ENCODE peak calls at places on chromosome 19, in six cellular contexts. One of them, this sample, is unnamed.

GRCh38 chr19:29837448-29837961 is 25.7 kb downstream of the CCNE1 start:
- DNase-seq in IMR-90: no peak
- DNase-seq in neuronal stem cell: no peak
- DNase-seq in H1: no peak
- DNase-seq in mesendoderm: no peak
- DNase-seq in mesenchymal stem cell: no peak
- DNase-seq in this sample: no peak

GRCh38 chr19:50513746-50514345 is at the start of gene ASPDH:
- DNase-seq in IMR-90: no peak
- DNase-seq in neuronal stem cell: no peak
- DNase-seq in H1: no peak
- DNase-seq in mesendoderm: no peak
- DNase-seq in mesenchymal stem cell: no peak
- DNase-seq in this sample: no peak

GRCh38 chr19:48480151-48480475 is 10.9 kb downstream of the CYTH2 start:
- DNase-seq in IMR-90: no peak
- DNase-seq in neuronal stem cell: no peak
- DNase-seq in H1: no peak
- DNase-seq in mesendoderm: no peak
- DNase-seq in mesenchymal stem cell: no peak
- DNase-seq in this sample: peak

GRCh38 chr19:30063184-30064020 is 121.4 kb downstream of the URI1 start:
- DNase-seq in IMR-90: no peak
- DNase-seq in neuronal stem cell: no peak
- DNase-seq in H1: no peak
- DNase-seq in mesendoderm: no peak
- DNase-seq in mesenchymal stem cell: no peak
- DNase-seq in this sample: no peak

GRCh38 chr19:13902993-13903555 is 2.8 kb downstream of the BRME1 start:
- DNase-seq in IMR-90: no peak
- DNase-seq in neuronal stem cell: no peak
- DNase-seq in H1: peak
- DNase-seq in mesendoderm: peak
- DNase-seq in mesenchymal stem cell: peak
- DNase-seq in this sample: peak

GRCh38 chr19:12800873-12801465 is 631 bp downstream of the PRDX2 start:
- DNase-seq in IMR-90: no peak
- DNase-seq in neuronal stem cell: no peak
- DNase-seq in H1: no peak
- DNase-seq in mesendoderm: no peak
- DNase-seq in mesenchymal stem cell: peak
- DNase-seq in this sample: peak

GRCh38 chr19:44451687-44452086 is 3.4 kb upstream of the ZNF229 start:
- DNase-seq in IMR-90: no peak
- DNase-seq in neuronal stem cell: no peak
- DNase-seq in H1: no peak
- DNase-seq in mesendoderm: no peak
- DNase-seq in mesenchymal stem cell: no peak
- DNase-seq in this sample: no peak

GRCh38 chr19:44998025-44998424 is 3.2 kb upstream of the RELB start:
- DNase-seq in IMR-90: no peak
- DNase-seq in neuronal stem cell: no peak
- DNase-seq in H1: no peak
- DNase-seq in mesendoderm: no peak
- DNase-seq in mesenchymal stem cell: no peak
- DNase-seq in this sample: no peak

GRCh38 chr19:9914315-9915207 is 21.8 kb downstream of the OLFM2 start:
- DNase-seq in IMR-90: peak
- DNase-seq in neuronal stem cell: peak
- DNase-seq in H1: peak
- DNase-seq in mesendoderm: peak
- DNase-seq in mesenchymal stem cell: peak
- DNase-seq in this sample: peak

GRCh38 chr19:48613024-48613851 is 1.6 kb downstream of the FAM83E start:
- DNase-seq in IMR-90: no peak
- DNase-seq in neuronal stem cell: no peak
- DNase-seq in H1: no peak
- DNase-seq in mesendoderm: no peak
- DNase-seq in mesenchymal stem cell: no peak
- DNase-seq in this sample: no peak

GRCh38 chr19:50432658-50433057 is at the start of gene MYBPC2:
- DNase-seq in IMR-90: no peak
- DNase-seq in neuronal stem cell: no peak
- DNase-seq in H1: no peak
- DNase-seq in mesendoderm: no peak
- DNase-seq in mesenchymal stem cell: no peak
- DNase-seq in this sample: peak

GRCh38 chr19:18229915-18230314 is 3.7 kb upstream of the PDE4C start:
- DNase-seq in IMR-90: no peak
- DNase-seq in neuronal stem cell: no peak
- DNase-seq in H1: no peak
- DNase-seq in mesendoderm: no peak
- DNase-seq in mesenchymal stem cell: no peak
- DNase-seq in this sample: no peak

GRCh38 chr19:18418725-18419194 is 438 bp upstream of the SSBP4 start:
- DNase-seq in IMR-90: no peak
- DNase-seq in neuronal stem cell: no peak
- DNase-seq in H1: no peak
- DNase-seq in mesendoderm: no peak
- DNase-seq in mesenchymal stem cell: peak
- DNase-seq in this sample: peak

GRCh38 chr19:14561249-14561648 is 10.6 kb downstream of the NDUFB7 start:
- DNase-seq in IMR-90: no peak
- DNase-seq in neuronal stem cell: no peak
- DNase-seq in H1: no peak
- DNase-seq in mesendoderm: no peak
- DNase-seq in mesenchymal stem cell: no peak
- DNase-seq in this sample: no peak

GRCh38 chr19:43618921-43619261 is 538 bp downstream of the ZNF428 start:
- DNase-seq in IMR-90: peak
- DNase-seq in neuronal stem cell: no peak
- DNase-seq in H1: no peak
- DNase-seq in mesendoderm: no peak
- DNase-seq in mesenchymal stem cell: no peak
- DNase-seq in this sample: no peak

GRCh38 chr19:16076958-16077611 is 790 bp downstream of the TPM4 start:
- DNase-seq in IMR-90: no peak
- DNase-seq in neuronal stem cell: no peak
- DNase-seq in H1: peak
- DNase-seq in mesendoderm: peak
- DNase-seq in mesenchymal stem cell: no peak
- DNase-seq in this sample: no peak

GRCh38 chr19:16078759-16079707 is 2.7 kb downstream of the TPM4 start:
- DNase-seq in IMR-90: peak
- DNase-seq in neuronal stem cell: no peak
- DNase-seq in H1: no peak
- DNase-seq in mesendoderm: peak
- DNase-seq in mesenchymal stem cell: peak
- DNase-seq in this sample: peak

GRCh38 chr19:16075430-16076153 is 703 bp upstream of the TPM4 start:
- DNase-seq in IMR-90: no peak
- DNase-seq in neuronal stem cell: no peak
- DNase-seq in H1: no peak
- DNase-seq in mesendoderm: peak
- DNase-seq in mesenchymal stem cell: no peak
- DNase-seq in this sample: peak

GRCh38 chr19:16076154-16076957 is at the start of gene TPM4:
- DNase-seq in IMR-90: peak
- DNase-seq in neuronal stem cell: peak
- DNase-seq in H1: peak
- DNase-seq in mesendoderm: peak
- DNase-seq in mesenchymal stem cell: peak
- DNase-seq in this sample: peak

GRCh38 chr19:16078311-16078758 is 2.0 kb downstream of the TPM4 start:
- DNase-seq in IMR-90: peak
- DNase-seq in neuronal stem cell: peak
- DNase-seq in H1: no peak
- DNase-seq in mesendoderm: peak
- DNase-seq in mesenchymal stem cell: no peak
- DNase-seq in this sample: peak
- H3K18ac ChIP-seq in IMR-90: peak
- H3K18ac ChIP-seq in neuronal stem cell: peak
- H3K18ac ChIP-seq in H1: no peak
- H3K18ac ChIP-seq in mesendoderm: peak
- H3K18ac ChIP-seq in mesenchymal stem cell: peak
- H3K18ac ChIP-seq in this sample: peak

DNA sequence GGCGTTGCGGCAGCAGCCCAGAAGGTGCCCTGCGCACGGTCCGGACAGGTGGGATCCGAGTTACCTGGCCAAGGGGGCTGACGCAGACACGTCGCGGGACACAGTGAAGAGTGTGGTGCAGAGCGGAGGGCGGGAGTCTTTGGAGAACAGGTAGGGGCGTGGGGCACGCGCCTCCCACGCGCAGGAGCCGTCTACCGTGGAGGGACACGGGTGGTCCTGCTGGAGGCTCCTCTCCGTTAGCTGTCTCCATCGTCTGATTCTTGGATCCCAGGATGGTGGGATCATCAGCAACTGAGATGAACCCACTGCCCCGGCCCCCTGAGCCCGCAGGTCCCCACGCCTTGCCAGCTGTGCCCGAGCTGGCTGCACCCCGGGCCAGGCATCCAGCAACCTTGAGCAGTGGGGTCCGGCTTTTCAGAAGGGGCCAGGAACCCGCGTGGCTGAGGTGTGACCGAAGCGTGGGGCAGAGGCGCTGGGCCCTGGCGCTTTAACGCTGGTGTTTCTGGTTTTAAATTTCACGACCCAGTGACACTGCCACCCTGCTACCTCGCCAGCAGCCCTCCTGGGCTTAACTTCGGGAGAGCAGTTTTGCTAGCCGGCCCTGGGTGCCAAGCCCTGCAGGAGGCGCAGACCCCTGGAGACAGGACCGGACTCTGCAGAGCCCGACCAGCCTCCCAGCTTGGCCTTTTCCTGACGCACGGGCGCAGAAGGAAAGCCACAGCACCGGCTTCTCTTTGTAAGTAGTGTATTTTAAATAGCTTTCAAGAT is 7.3 kb downstream of the FGF22 start:
- DNase-seq in IMR-90: no peak
- DNase-seq in neuronal stem cell: no peak
- DNase-seq in H1: no peak
- DNase-seq in mesendoderm: no peak
- DNase-seq in mesenchymal stem cell: no peak
- DNase-seq in this sample: no peak
- H3K27ac ChIP-seq in IMR-90: no peak
- H3K27ac ChIP-seq in neuronal stem cell: no peak
- H3K27ac ChIP-seq in H1: no peak
- H3K27ac ChIP-seq in mesendoderm: no peak
- H3K27ac ChIP-seq in mesenchymal stem cell: no peak
- H3K27ac ChIP-seq in this sample: no peak

DNA sequence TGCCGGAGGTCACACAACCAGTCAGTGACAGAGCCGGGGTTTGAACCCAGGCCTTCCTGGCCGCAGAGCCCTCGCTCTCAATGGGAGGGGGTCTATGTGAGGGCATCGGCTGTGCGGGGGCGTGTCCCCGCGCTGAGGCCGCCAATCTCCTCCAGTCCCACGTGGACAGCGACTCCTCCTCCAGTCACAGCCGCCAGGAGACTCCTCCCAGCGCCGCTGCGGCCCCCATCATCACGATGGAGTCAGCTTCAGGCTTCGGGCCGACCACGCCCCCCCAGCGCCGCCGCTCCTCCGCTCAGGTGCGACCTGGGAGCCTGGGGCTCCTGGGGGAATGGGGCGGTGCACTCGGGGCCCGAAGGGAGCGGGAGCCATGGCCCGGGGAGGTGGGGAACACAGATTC is 6.0 kb downstream of the SPRED3 start:
- DNase-seq in IMR-90: no peak
- DNase-seq in neuronal stem cell: no peak
- DNase-seq in H1: peak
- DNase-seq in mesendoderm: peak
- DNase-seq in mesenchymal stem cell: no peak
- DNase-seq in this sample: no peak
- H3K4me3 ChIP-seq in IMR-90: no peak
- H3K4me3 ChIP-seq in neuronal stem cell: no peak
- H3K4me3 ChIP-seq in H1: peak
- H3K4me3 ChIP-seq in mesendoderm: no peak
- H3K4me3 ChIP-seq in mesenchymal stem cell: peak
- H3K4me3 ChIP-seq in this sample: no peak

DNA sequence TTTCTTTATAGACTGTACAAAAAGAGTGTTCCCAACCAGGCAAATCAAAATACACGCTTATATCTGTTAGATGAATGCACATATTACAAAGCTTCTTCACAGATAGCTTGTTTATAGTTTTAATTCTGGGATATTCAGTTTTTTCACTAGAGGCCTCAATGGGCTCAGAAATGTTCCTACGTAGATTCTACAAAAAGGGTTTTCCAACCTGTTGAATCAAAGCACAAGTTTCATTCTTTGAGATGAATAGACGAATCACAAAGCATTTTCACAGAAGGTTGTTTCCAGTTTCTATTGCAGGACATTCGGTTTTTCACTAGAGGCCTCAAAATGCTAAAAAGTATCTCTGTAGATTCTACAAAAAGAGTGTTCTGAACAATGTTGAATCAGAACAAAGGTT is 1490.3 kb downstream of the UQCRFS1 start:
- DNase-seq in IMR-90: no peak
- DNase-seq in neuronal stem cell: no peak
- DNase-seq in H1: no peak
- DNase-seq in mesendoderm: no peak
- DNase-seq in mesenchymal stem cell: no peak
- DNase-seq in this sample: no peak
- H3K18ac ChIP-seq in IMR-90: no peak
- H3K18ac ChIP-seq in neuronal stem cell: no peak
- H3K18ac ChIP-seq in H1: no peak
- H3K18ac ChIP-seq in mesendoderm: no peak
- H3K18ac ChIP-seq in mesenchymal stem cell: no peak
- H3K18ac ChIP-seq in this sample: no peak

GRCh38 chr19:5104871-5105351 is 136.0 kb downstream of the KDM4B start:
- DNase-seq in IMR-90: no peak
- DNase-seq in neuronal stem cell: no peak
- DNase-seq in H1: no peak
- DNase-seq in mesendoderm: no peak
- DNase-seq in mesenchymal stem cell: no peak
- DNase-seq in this sample: no peak
- H3K27ac ChIP-seq in IMR-90: no peak
- H3K27ac ChIP-seq in neuronal stem cell: no peak
- H3K27ac ChIP-seq in H1: no peak
- H3K27ac ChIP-seq in mesendoderm: no peak
- H3K27ac ChIP-seq in mesenchymal stem cell: no peak
- H3K27ac ChIP-seq in this sample: no peak

GRCh38 chr19:55637534-55637933 is 3.3 kb upstream of the ZNF580 start:
- DNase-seq in IMR-90: no peak
- DNase-seq in neuronal stem cell: no peak
- DNase-seq in H1: no peak
- DNase-seq in mesendoderm: no peak
- DNase-seq in mesenchymal stem cell: no peak
- DNase-seq in this sample: no peak

GRCh38 chr19:55638864-55639359 is 1.9 kb upstream of the ZNF580 start:
- DNase-seq in IMR-90: peak
- DNase-seq in neuronal stem cell: no peak
- DNase-seq in H1: peak
- DNase-seq in mesendoderm: peak
- DNase-seq in mesenchymal stem cell: peak
- DNase-seq in this sample: no peak

GRCh38 chr19:55635334-55635717 is 5.5 kb upstream of the ZNF580 start:
- DNase-seq in IMR-90: no peak
- DNase-seq in neuronal stem cell: no peak
- DNase-seq in H1: no peak
- DNase-seq in mesendoderm: no peak
- DNase-seq in mesenchymal stem cell: no peak
- DNase-seq in this sample: no peak

GRCh38 chr19:55635856-55636440 is 4.9 kb upstream of the ZNF580 start:
- DNase-seq in IMR-90: no peak
- DNase-seq in neuronal stem cell: no peak
- DNase-seq in H1: no peak
- DNase-seq in mesendoderm: no peak
- DNase-seq in mesenchymal stem cell: no peak
- DNase-seq in this sample: no peak

GRCh38 chr19:55636723-55637122 is 4.1 kb upstream of the ZNF580 start:
- DNase-seq in IMR-90: no peak
- DNase-seq in neuronal stem cell: no peak
- DNase-seq in H1: no peak
- DNase-seq in mesendoderm: no peak
- DNase-seq in mesenchymal stem cell: no peak
- DNase-seq in this sample: no peak
- H3K4me3 ChIP-seq in IMR-90: no peak
- H3K4me3 ChIP-seq in neuronal stem cell: no peak
- H3K4me3 ChIP-seq in H1: no peak
- H3K4me3 ChIP-seq in mesendoderm: no peak
- H3K4me3 ChIP-seq in mesenchymal stem cell: no peak
- H3K4me3 ChIP-seq in this sample: no peak

This sample was measured in trophoblast cell.